ENCODE peak calls at places on chromosome 12, in six cellular contexts. J is GM12878, B is WTC11, X is H1, R is GM23338, I is HepG2. T is an unnamed sample.

GRCh38 chr12:115452751-115453281 is 768.8 kb upstream of the TBX3 start:
- DNase-seq in X (no peak), J (no peak), B (peak), R (peak), I (no peak), T (no peak)

GRCh38 chr12:20154060-20154459 is 214.3 kb upstream of the PDE3A start:
- DNase-seq in B (no peak), J (no peak), R (no peak), X (no peak), I (no peak), T (no peak)

GRCh38 chr12:63098851-63099250 is 52.1 kb downstream of the AVPR1A start:
- DNase-seq in J (no peak), I (peak), X (no peak), R (peak), B (no peak), T (peak)

GRCh38 chr12:19150273-19150895 is 20.9 kb downstream of the PLEKHA5 start:
- DNase-seq in I (no peak), X (no peak), J (no peak), B (no peak), R (no peak), T (no peak)

GRCh38 chr12:24991209-24992049 is 42.5 kb upstream of the BCAT1 start:
- DNase-seq in J (peak), I (peak), X (no peak), R (peak), B (no peak), T (peak)

GRCh38 chr12:96522283-96522682 is 32.9 kb downstream of the CFAP54 start:
- DNase-seq in B (no peak), J (no peak), R (peak), I (no peak), X (no peak), T (no peak)

GRCh38 chr12:50257226-50258166 is 25.8 kb downstream of the LIMA1 start:
- DNase-seq in I (no peak), B (no peak), R (no peak), J (no peak), X (no peak), T (no peak)

GRCh38 chr12:107109726-107110518 is 16.6 kb upstream of the CRY1 start:
- DNase-seq in I (no peak), J (no peak), X (no peak), R (no peak), B (no peak), T (peak)

GRCh38 chr12:19457561-19457960 is 18.3 kb downstream of the AEBP2 start:
- DNase-seq in R (no peak), I (no peak), B (no peak), X (no peak), J (no peak), T (no peak)

GRCh38 chr12:32501835-32502333 is 102.5 kb downstream of the FGD4 start:
- DNase-seq in I (peak), J (no peak), R (peak), X (peak), B (peak), T (no peak)

GRCh38 chr12:107133462-107133861 is 40.1 kb upstream of the CRY1 start:
- DNase-seq in B (no peak), I (no peak), J (no peak), R (no peak), X (no peak), T (no peak)

GRCh38 chr12:34033628-34034296 is 11.5 kb downstream of the ALG10 start:
- DNase-seq in X (no peak), I (peak), J (no peak), R (peak), B (no peak), T (peak)

GRCh38 chr12:70744133-70744532 is 106.9 kb upstream of the PTPRB start:
- DNase-seq in B (no peak), I (no peak), X (no peak), J (no peak), R (no peak), T (no peak)

GRCh38 chr12:32211066-32211768 is 104.6 kb downstream of the BICD1 start:
- DNase-seq in J (no peak), R (no peak), X (no peak), B (no peak), I (no peak), T (no peak)

GRCh38 chr12:107564946-107565345 is 120.7 kb upstream of the PWP1 start:
- DNase-seq in X (no peak), R (peak), B (peak), J (no peak), I (peak), T (peak)

GRCh38 chr12:10705655-10706054 is 17.5 kb downstream of the YBX3 start:
- DNase-seq in B (no peak), J (no peak), R (no peak), I (no peak), X (no peak), T (no peak)

GRCh38 chr12:65585648-65586420 is 238.4 kb upstream of the HMGA2 start:
- DNase-seq in I (no peak), B (no peak), R (no peak), J (no peak), X (no peak), T (no peak)

GRCh38 chr12:113874999-113875561 is 91.0 kb downstream of the RBM19 start:
- DNase-seq in I (no peak), X (no peak), J (no peak), B (no peak), R (no peak), T (no peak)

GRCh38 chr12:82357845-82358199 is 365 bp downstream of the CCDC59 start:
- DNase-seq in J (no peak), X (no peak), R (peak), I (peak), B (no peak), T (peak)

GRCh38 chr12:116332705-116333380 is 55.4 kb upstream of the MED13L start:
- DNase-seq in X (no peak), I (no peak), B (no peak), J (no peak), R (no peak), T (no peak)

GRCh38 chr12:75759842-75760260 is 248.4 kb upstream of the KRR1 start:
- DNase-seq in I (no peak), R (no peak), J (no peak), X (no peak), B (no peak), T (no peak)

GRCh38 chr12:11884661-11885060 is 186.1 kb upstream of the BCL2L14 start:
- DNase-seq in B (no peak), J (no peak), X (no peak), I (peak), R (no peak), T (no peak)

GRCh38 chr12:132154941-132155770 is 10.9 kb downstream of the NOC4L start:
- DNase-seq in R (no peak), X (no peak), J (no peak), I (no peak), B (no peak), T (no peak)
- TF ChIP-seq CREB1 in R (no peak), X (no peak), J (no peak), I (no peak), B (no peak), T (no peak)

GRCh38 chr12:15532364-15532977 is 210.2 kb downstream of the PTPRO start:
- DNase-seq in I (peak), R (peak), X (peak), B (peak), J (peak), T (peak)
- TF ChIP-seq CREB1 in I (no peak), R (no peak), X (no peak), B (no peak), J (no peak), T (no peak)

GRCh38 chr12:89573081-89573810 is 47.4 kb upstream of the POC1B start:
- DNase-seq in J (no peak), I (no peak), B (no peak), X (no peak), R (no peak), T (no peak)
- TF ChIP-seq CREB1 in J (no peak), I (no peak), B (no peak), X (no peak), R (no peak), T (no peak)

GRCh38 chr12:102917026-102917787 is at the start of gene PAH:
- DNase-seq in J (no peak), R (peak), I (peak), X (peak), B (peak), T (peak)

GRCh38 chr12:102918840-102919239 is 1.8 kb upstream of the PAH start:
- DNase-seq in R (no peak), I (no peak), J (no peak), B (no peak), X (no peak), T (no peak)

GRCh38 chr12:102921240-102921639 is 4.2 kb upstream of the PAH start:
- DNase-seq in B (no peak), J (no peak), X (no peak), R (no peak), I (peak), T (no peak)

GRCh38 chr12:102916252-102917025 is 605 bp downstream of the PAH start:
- DNase-seq in I (no peak), R (no peak), B (no peak), X (no peak), J (no peak), T (no peak)

GRCh38 chr12:102920271-102920670 is 3.2 kb upstream of the PAH start:
- DNase-seq in B (no peak), R (no peak), I (peak), X (no peak), J (no peak), T (no peak)
- TF ChIP-seq CREB1 in B (no peak), R (no peak), I (peak), X (no peak), J (no peak), T (no peak)

DNA sequence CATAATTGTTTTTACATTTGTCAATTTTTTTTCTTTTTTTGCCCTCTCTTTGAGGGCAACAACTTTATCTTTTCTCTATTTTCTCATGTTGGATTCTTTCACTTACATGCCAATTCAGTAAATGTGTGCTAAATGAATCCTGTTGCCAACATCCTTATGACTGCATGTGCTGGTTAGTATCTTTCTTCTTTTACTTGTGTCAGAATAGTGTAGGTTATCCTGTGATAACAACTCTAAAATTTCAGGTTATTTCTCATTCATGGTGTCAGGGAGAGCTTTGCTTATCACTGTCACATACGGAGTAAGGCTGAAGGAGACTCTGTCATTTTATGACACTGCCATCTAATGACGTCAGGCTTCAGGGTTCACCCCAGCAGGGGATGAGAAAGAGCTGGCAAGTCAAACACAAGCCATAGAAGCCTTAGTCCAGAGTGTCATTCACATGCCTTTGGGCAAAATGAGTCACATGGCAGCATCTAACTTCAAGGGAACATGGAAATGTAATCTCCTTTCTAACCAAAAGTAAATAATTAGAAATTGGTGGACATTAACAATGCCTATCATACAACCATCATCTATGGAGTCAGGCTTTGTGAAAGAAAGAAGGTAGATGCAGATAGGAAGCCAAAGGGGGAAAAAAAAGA is 242.5 kb upstream of the ATP2B1 start:
- DNase-seq in B (no peak), I (no peak), X (no peak), J (no peak), R (no peak), T (no peak)
- TF ChIP-seq CREB1 in B (no peak), I (no peak), X (no peak), J (peak), R (no peak), T (no peak)

DNA sequence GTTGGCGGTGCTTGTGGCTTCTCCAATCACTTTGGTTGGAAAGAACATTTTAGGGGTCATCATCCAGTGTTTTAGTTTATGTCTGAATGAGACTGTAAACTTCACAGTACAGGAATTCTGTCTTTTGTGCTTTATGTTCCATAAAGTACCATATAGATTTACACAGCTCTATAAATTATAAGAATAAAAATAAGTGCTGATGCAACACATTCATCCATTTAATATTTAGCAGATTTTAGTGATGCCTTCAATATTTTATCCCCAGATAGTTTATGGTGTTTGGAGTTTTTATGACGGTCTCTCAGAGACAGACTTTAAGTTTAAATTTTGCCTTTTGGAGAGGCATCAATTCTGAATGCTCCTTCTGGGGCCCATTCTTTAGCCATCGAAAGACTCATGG is 385.2 kb downstream of the ATP23 start:
- DNase-seq in R (no peak), I (no peak), B (no peak), J (no peak), X (no peak), T (no peak)
- TF ChIP-seq CREB1 in R (no peak), I (no peak), B (no peak), J (no peak), X (no peak), T (no peak)

GRCh38 chr12:79690606-79691298 is at the start of gene PAWR:
- DNase-seq in R (peak), I (peak), J (no peak), B (peak), X (peak), T (no peak)

GRCh38 chr12:79690156-79690605 is 583 bp downstream of the PAWR start:
- DNase-seq in R (peak), X (no peak), J (no peak), I (peak), B (peak), T (no peak)

GRCh38 chr12:79688376-79689040 is 2.3 kb downstream of the PAWR start:
- DNase-seq in B (no peak), J (no peak), I (no peak), R (no peak), X (no peak), T (no peak)

GRCh38 chr12:79689041-79689476 is 1.7 kb downstream of the PAWR start:
- DNase-seq in I (peak), X (no peak), J (no peak), B (no peak), R (no peak), T (no peak)

GRCh38 chr12:79689477-79690155 is 1.1 kb downstream of the PAWR start:
- DNase-seq in R (peak), I (peak), B (peak), X (no peak), J (no peak), T (no peak)
- TF ChIP-seq CREB1 in R (no peak), I (no peak), B (no peak), X (no peak), J (peak), T (no peak)

GRCh38 chr12:52230364-52231281 is 2.4 kb upstream of the KRT7 start:
- DNase-seq in X (no peak), R (peak), B (no peak), I (no peak), J (no peak), T (no peak)

GRCh38 chr12:52231305-52232232 is 1.5 kb upstream of the KRT7 start:
- DNase-seq in J (no peak), R (no peak), X (no peak), B (no peak), I (no peak), T (no peak)

GRCh38 chr12:52232916-52233461 is at the start of gene KRT7:
- DNase-seq in J (no peak), R (peak), B (peak), I (no peak), X (no peak), T (no peak)

GRCh38 chr12:52233462-52234141 is 559 bp downstream of the KRT7 start:
- DNase-seq in X (no peak), B (peak), J (no peak), R (peak), I (no peak), T (no peak)

DNA sequence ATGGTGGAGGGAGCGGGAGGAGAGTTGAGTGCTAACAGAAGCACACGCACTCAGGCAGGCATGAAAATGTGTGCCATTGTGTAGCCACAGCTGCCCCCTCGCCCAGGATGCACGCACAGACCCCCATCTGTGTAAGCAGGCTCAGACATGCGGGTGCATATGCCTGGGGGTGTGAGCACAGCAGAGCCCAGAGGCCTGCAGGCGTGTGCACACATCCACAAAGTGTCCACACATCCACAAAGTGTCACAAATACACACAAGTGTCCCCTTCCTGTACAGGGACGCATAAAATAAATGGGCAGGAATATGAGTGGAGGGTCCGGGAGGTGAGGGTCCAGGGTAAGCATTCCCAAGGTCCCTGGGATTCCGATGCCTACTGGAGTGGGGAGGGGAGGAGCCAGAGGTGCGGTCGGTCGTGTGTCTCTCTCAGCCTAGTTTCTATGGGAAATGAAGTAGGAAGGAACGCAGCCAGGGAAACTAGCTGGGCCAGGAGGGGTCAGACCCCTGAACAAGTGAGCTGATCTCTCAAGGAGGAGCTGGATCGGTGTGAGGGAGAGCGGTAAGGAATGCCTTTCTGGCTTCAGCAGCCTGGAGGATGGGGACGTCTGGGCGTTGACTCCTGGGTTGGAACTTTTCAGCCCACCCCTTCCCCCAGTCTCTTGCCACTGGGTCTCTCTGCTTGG is 669 bp upstream of the KRT7 start:
- DNase-seq in B (no peak), X (no peak), R (peak), I (no peak), J (no peak), T (no peak)
- TF ChIP-seq CREB1 in B (no peak), X (no peak), R (no peak), I (no peak), J (no peak), T (no peak)

GRCh38 chr12:6272300-6273208 is 37.9 kb upstream of the PLEKHG6 start:
- DNase-seq in I (no peak), X (no peak), J (no peak), R (peak), B (no peak), T (peak)

GRCh38 chr12:6268484-6269157 is 41.9 kb upstream of the PLEKHG6 start:
- DNase-seq in R (peak), J (no peak), B (no peak), X (no peak), I (no peak), T (no peak)

GRCh38 chr12:6273209-6273928 is 37.1 kb upstream of the PLEKHG6 start:
- DNase-seq in B (no peak), J (no peak), R (peak), I (no peak), X (no peak), T (no peak)

GRCh38 chr12:6269986-6270385 is 40.5 kb upstream of the PLEKHG6 start:
- DNase-seq in X (no peak), I (no peak), J (no peak), R (no peak), B (no peak), T (no peak)

GRCh38 chr12:6271281-6271680 is 39.2 kb upstream of the PLEKHG6 start:
- DNase-seq in I (no peak), B (no peak), R (no peak), J (no peak), X (no peak), T (no peak)
- TF ChIP-seq CREB1 in I (no peak), B (no peak), R (no peak), J (no peak), X (no peak), T (no peak)

GRCh38 chr12:124812972-124813371 is 50.7 kb downstream of the SCARB1 start:
- DNase-seq in J (no peak), I (no peak), X (no peak), B (no peak), R (no peak), T (no peak)

GRCh38 chr12:124816295-124816854 is 47.3 kb downstream of the SCARB1 start:
- DNase-seq in J (no peak), X (no peak), B (no peak), I (no peak), R (no peak), T (no peak)

GRCh38 chr12:124817076-124818000 is 46.3 kb downstream of the SCARB1 start:
- DNase-seq in B (no peak), J (no peak), R (no peak), I (no peak), X (no peak), T (no peak)

GRCh38 chr12:124813782-124814181 is 49.9 kb downstream of the SCARB1 start:
- DNase-seq in R (no peak), X (no peak), B (no peak), I (no peak), J (no peak), T (no peak)

GRCh38 chr12:124814741-124815613 is 48.7 kb downstream of the SCARB1 start:
- DNase-seq in X (no peak), B (no peak), J (no peak), R (no peak), I (no peak), T (no peak)
- TF ChIP-seq CREB1 in X (no peak), B (no peak), J (no peak), R (no peak), I (no peak), T (no peak)

T was measured in K562.